ENCODE peak calls at places on chromosome X, in ten cellular contexts. One of them, this sample, is unnamed.

GRCh38 chrX:11446331-11446730 is 153.1 kb downstream of the AMELX start:
- DNase-seq in T-helper 2 cell: no peak
- DNase-seq in amygdala: no peak
- DNase-seq in mesenteric fat pad: no peak
- DNase-seq in stromal cell of bone marrow: peak
- DNase-seq in WTC11: no peak
- DNase-seq in frontal cortex: no peak
- DNase-seq in LoVo: no peak
- DNase-seq in pancreas: no peak
- DNase-seq in hypothalamus: no peak
- DNase-seq in this sample: no peak

GRCh38 chrX:49176421-49177326 is 5.0 kb downstream of the PLP2 start:
- DNase-seq in T-helper 2 cell: no peak
- DNase-seq in amygdala: no peak
- DNase-seq in mesenteric fat pad: no peak
- DNase-seq in stromal cell of bone marrow: no peak
- DNase-seq in WTC11: no peak
- DNase-seq in frontal cortex: no peak
- DNase-seq in LoVo: no peak
- DNase-seq in pancreas: no peak
- DNase-seq in hypothalamus: no peak
- DNase-seq in this sample: no peak

GRCh38 chrX:122739770-122740169 is 444.3 kb upstream of the GRIA3 start:
- DNase-seq in T-helper 2 cell: no peak
- DNase-seq in amygdala: no peak
- DNase-seq in mesenteric fat pad: no peak
- DNase-seq in stromal cell of bone marrow: no peak
- DNase-seq in WTC11: no peak
- DNase-seq in frontal cortex: no peak
- DNase-seq in LoVo: no peak
- DNase-seq in pancreas: no peak
- DNase-seq in hypothalamus: no peak
- DNase-seq in this sample: no peak

GRCh38 chrX:49179358-49179757 is 6.8 kb downstream of the PRICKLE3 start:
- DNase-seq in T-helper 2 cell: no peak
- DNase-seq in amygdala: no peak
- DNase-seq in mesenteric fat pad: no peak
- DNase-seq in stromal cell of bone marrow: no peak
- DNase-seq in WTC11: no peak
- DNase-seq in frontal cortex: no peak
- DNase-seq in LoVo: no peak
- DNase-seq in pancreas: no peak
- DNase-seq in hypothalamus: no peak
- DNase-seq in this sample: no peak

GRCh38 chrX:13966071-13966850 is 63.4 kb downstream of the GEMIN8 start:
- DNase-seq in T-helper 2 cell: no peak
- DNase-seq in amygdala: no peak
- DNase-seq in mesenteric fat pad: no peak
- DNase-seq in stromal cell of bone marrow: peak
- DNase-seq in WTC11: no peak
- DNase-seq in frontal cortex: no peak
- DNase-seq in LoVo: no peak
- DNase-seq in pancreas: no peak
- DNase-seq in hypothalamus: no peak
- DNase-seq in this sample: no peak

GRCh38 chrX:78029663-78030062 is 60.2 kb upstream of the PGAM4 start:
- DNase-seq in T-helper 2 cell: no peak
- DNase-seq in amygdala: no peak
- DNase-seq in mesenteric fat pad: no peak
- DNase-seq in stromal cell of bone marrow: peak
- DNase-seq in WTC11: peak
- DNase-seq in frontal cortex: no peak
- DNase-seq in LoVo: peak
- DNase-seq in pancreas: no peak
- DNase-seq in hypothalamus: no peak
- DNase-seq in this sample: no peak

GRCh38 chrX:129823523-129823922 is 20.2 kb downstream of the ZDHHC9 start:
- DNase-seq in T-helper 2 cell: no peak
- DNase-seq in amygdala: no peak
- DNase-seq in mesenteric fat pad: no peak
- DNase-seq in stromal cell of bone marrow: no peak
- DNase-seq in WTC11: no peak
- DNase-seq in frontal cortex: no peak
- DNase-seq in LoVo: no peak
- DNase-seq in pancreas: no peak
- DNase-seq in hypothalamus: no peak
- DNase-seq in this sample: no peak

GRCh38 chrX:71667328-71668247 is at the start of gene LOC101059915:
- DNase-seq in T-helper 2 cell: no peak
- DNase-seq in amygdala: no peak
- DNase-seq in mesenteric fat pad: peak
- DNase-seq in stromal cell of bone marrow: no peak
- DNase-seq in WTC11: no peak
- DNase-seq in frontal cortex: no peak
- DNase-seq in LoVo: no peak
- DNase-seq in pancreas: no peak
- DNase-seq in hypothalamus: no peak
- DNase-seq in this sample: no peak

GRCh38 chrX:149829751-149830191 is 48.0 kb downstream of the MAGEA9 start:
- DNase-seq in T-helper 2 cell: peak
- DNase-seq in amygdala: no peak
- DNase-seq in mesenteric fat pad: no peak
- DNase-seq in stromal cell of bone marrow: peak
- DNase-seq in WTC11: no peak
- DNase-seq in frontal cortex: no peak
- DNase-seq in LoVo: no peak
- DNase-seq in pancreas: no peak
- DNase-seq in hypothalamus: no peak
- DNase-seq in this sample: peak

GRCh38 chrX:74419861-74420193 is 1.5 kb upstream of the SLC16A2 start:
- DNase-seq in T-helper 2 cell: no peak
- DNase-seq in amygdala: no peak
- DNase-seq in mesenteric fat pad: no peak
- DNase-seq in stromal cell of bone marrow: no peak
- DNase-seq in WTC11: no peak
- DNase-seq in frontal cortex: no peak
- DNase-seq in LoVo: no peak
- DNase-seq in pancreas: peak
- DNase-seq in hypothalamus: peak
- DNase-seq in this sample: no peak

GRCh38 chrX:39731735-39732134 is 366.0 kb downstream of the BCOR start:
- DNase-seq in T-helper 2 cell: no peak
- DNase-seq in amygdala: no peak
- DNase-seq in mesenteric fat pad: no peak
- DNase-seq in stromal cell of bone marrow: no peak
- DNase-seq in WTC11: no peak
- DNase-seq in frontal cortex: no peak
- DNase-seq in LoVo: no peak
- DNase-seq in pancreas: no peak
- DNase-seq in hypothalamus: no peak
- DNase-seq in this sample: no peak

GRCh38 chrX:6826856-6827255 is 291.9 kb upstream of the VCX3A start:
- DNase-seq in T-helper 2 cell: no peak
- DNase-seq in amygdala: no peak
- DNase-seq in mesenteric fat pad: no peak
- DNase-seq in stromal cell of bone marrow: no peak
- DNase-seq in WTC11: no peak
- DNase-seq in frontal cortex: no peak
- DNase-seq in LoVo: no peak
- DNase-seq in pancreas: no peak
- DNase-seq in hypothalamus: no peak
- DNase-seq in this sample: no peak

GRCh38 chrX:67587946-67588624 is 44.3 kb downstream of the AR start:
- DNase-seq in T-helper 2 cell: no peak
- DNase-seq in amygdala: no peak
- DNase-seq in mesenteric fat pad: no peak
- DNase-seq in stromal cell of bone marrow: peak
- DNase-seq in WTC11: no peak
- DNase-seq in frontal cortex: no peak
- DNase-seq in LoVo: no peak
- DNase-seq in pancreas: no peak
- DNase-seq in hypothalamus: no peak
- DNase-seq in this sample: no peak

GRCh38 chrX:74492720-74493201 is 71.5 kb downstream of the SLC16A2 start:
- DNase-seq in T-helper 2 cell: no peak
- DNase-seq in amygdala: no peak
- DNase-seq in mesenteric fat pad: no peak
- DNase-seq in stromal cell of bone marrow: no peak
- DNase-seq in WTC11: peak
- DNase-seq in frontal cortex: no peak
- DNase-seq in LoVo: no peak
- DNase-seq in pancreas: no peak
- DNase-seq in hypothalamus: no peak
- DNase-seq in this sample: no peak

GRCh38 chrX:19121898-19122640 is at the start of gene ADGRG2:
- DNase-seq in T-helper 2 cell: no peak
- DNase-seq in amygdala: no peak
- DNase-seq in mesenteric fat pad: no peak
- DNase-seq in stromal cell of bone marrow: peak
- DNase-seq in WTC11: peak
- DNase-seq in frontal cortex: peak
- DNase-seq in LoVo: no peak
- DNase-seq in pancreas: peak
- DNase-seq in hypothalamus: no peak
- DNase-seq in this sample: no peak

GRCh38 chrX:151398346-151398745 is 1.3 kb downstream of the VMA21 start:
- DNase-seq in T-helper 2 cell: no peak
- DNase-seq in amygdala: no peak
- DNase-seq in mesenteric fat pad: no peak
- DNase-seq in stromal cell of bone marrow: no peak
- DNase-seq in WTC11: no peak
- DNase-seq in frontal cortex: no peak
- DNase-seq in LoVo: no peak
- DNase-seq in pancreas: no peak
- DNase-seq in hypothalamus: no peak
- DNase-seq in this sample: no peak

GRCh38 chrX:15646031-15646430 is 18.6 kb downstream of the CLTRN start:
- DNase-seq in T-helper 2 cell: no peak
- DNase-seq in amygdala: no peak
- DNase-seq in mesenteric fat pad: no peak
- DNase-seq in stromal cell of bone marrow: no peak
- DNase-seq in WTC11: no peak
- DNase-seq in frontal cortex: no peak
- DNase-seq in LoVo: no peak
- DNase-seq in pancreas: no peak
- DNase-seq in hypothalamus: no peak
- DNase-seq in this sample: no peak

GRCh38 chrX:317424-318067 is 1.1 kb downstream of the GTPBP6 start:
- DNase-seq in T-helper 2 cell: no peak
- DNase-seq in amygdala: no peak
- DNase-seq in mesenteric fat pad: no peak
- DNase-seq in stromal cell of bone marrow: no peak
- DNase-seq in WTC11: no peak
- DNase-seq in frontal cortex: peak
- DNase-seq in LoVo: no peak
- DNase-seq in pancreas: no peak
- DNase-seq in hypothalamus: no peak
- DNase-seq in this sample: no peak

GRCh38 chrX:133232331-133232730 is 14.2 kb upstream of the TFDP3 start:
- DNase-seq in T-helper 2 cell: no peak
- DNase-seq in amygdala: no peak
- DNase-seq in mesenteric fat pad: no peak
- DNase-seq in stromal cell of bone marrow: no peak
- DNase-seq in WTC11: no peak
- DNase-seq in frontal cortex: no peak
- DNase-seq in LoVo: no peak
- DNase-seq in pancreas: no peak
- DNase-seq in hypothalamus: no peak
- DNase-seq in this sample: no peak

This sample was measured in CD8-positive, alpha-beta T cell.